ENCODE peak calls at places on chromosome 14, in four cellular contexts. B, Q, E and Z are unnamed samples.

GRCh38 chr14:99792551-99793212 is 531 bp upstream of the EML1 start:
- DNase-seq in E (no peak), B (peak; percentile 15), Q (peak; percentile 16), Z (no peak)

GRCh38 chr14:103530390-103530789 is 1.4 kb downstream of the TRMT61A start:
- DNase-seq in E (no peak), Q (no peak), B (no peak), Z (no peak)

GRCh38 chr14:104685216-104685997 is 4.0 kb upstream of the INF2 start:
- DNase-seq in Q (peak; percentile 65), E (no peak), B (no peak), Z (no peak)

GRCh38 chr14:61653507-61653906 is 41.8 kb upstream of the HIF1A start:
- DNase-seq in Q (peak; percentile 21), B (no peak), E (no peak), Z (peak; percentile 53)

GRCh38 chr14:35480119-35480769 is 53.7 kb upstream of the INSM2 start:
- DNase-seq in E (no peak), B (peak; percentile 29), Q (no peak), Z (no peak)

GRCh38 chr14:61355892-61356325 is 34.5 kb downstream of the PRKCH start:
- DNase-seq in B (no peak), Q (peak; percentile 57), E (no peak), Z (no peak)

GRCh38 chr14:78933948-78934524 is 763.9 kb downstream of the NRXN3 start:
- DNase-seq in B (no peak), E (no peak), Q (peak; percentile 42), Z (peak; percentile 18)

GRCh38 chr14:96126783-96127271 is 77.8 kb upstream of the BDKRB2 start:
- DNase-seq in Q (no peak), B (no peak), E (no peak), Z (no peak)

GRCh38 chr14:68405959-68406358 is 386.9 kb downstream of the ZFP36L1 start:
- DNase-seq in B (no peak), E (no peak), Q (no peak), Z (no peak)

GRCh38 chr14:99626041-99626648 is 18.8 kb upstream of the HHIPL1 start:
- DNase-seq in E (no peak), Q (no peak), B (no peak), Z (no peak)

GRCh38 chr14:72128629-72129028 is 196.4 kb downstream of the RGS6 start:
- DNase-seq in B (no peak), E (no peak), Q (no peak), Z (no peak)

GRCh38 chr14:75979071-75979571 is 2.7 kb downstream of the TGFB3 start:
- DNase-seq in E (no peak), B (peak; percentile 34), Q (peak; percentile 17), Z (no peak)

GRCh38 chr14:51597511-51597920 is 54.2 kb upstream of the FRMD6 start:
- DNase-seq in E (peak; percentile 88), Q (no peak), B (no peak), Z (no peak)

GRCh38 chr14:55212611-55213010 is 21.2 kb upstream of the DLGAP5 start:
- DNase-seq in Q (no peak), B (no peak), E (no peak), Z (no peak)

GRCh38 chr14:44494125-44494524 is 13.0 kb downstream of the FSCB start:
- DNase-seq in E (no peak), Q (no peak), B (no peak), Z (no peak)

GRCh38 chr14:27890259-27890658 is 876.3 kb upstream of the FOXG1 start:
- DNase-seq in Q (no peak), B (no peak), E (no peak), Z (no peak)

GRCh38 chr14:72253503-72253902 is 321.3 kb downstream of the RGS6 start:
- DNase-seq in Q (no peak), E (no peak), B (no peak), Z (no peak)

GRCh38 chr14:90546767-90547166 is 149.9 kb downstream of the CALM1 start:
- DNase-seq in E (no peak), Q (no peak), B (no peak), Z (no peak)

GRCh38 chr14:26448181-26448855 is 149.5 kb downstream of the NOVA1 start:
- DNase-seq in Q (no peak), B (no peak), E (no peak), Z (no peak)

GRCh38 chr14:102993523-102993922 is 63.8 kb downstream of the CDC42BPB start:
- DNase-seq in B (no peak), Q (peak; percentile 85), E (peak; percentile 24), Z (no peak)

GRCh38 chr14:82999802-83000201 is 1466.1 kb upstream of the SEL1L start:
- DNase-seq in E (no peak), B (no peak), Q (no peak), Z (peak; percentile 10)

GRCh38 chr14:81454572-81455218 is 54.6 kb upstream of the STON2 start:
- DNase-seq in E (no peak), B (no peak), Q (no peak), Z (no peak)

GRCh38 chr14:32364941-32365340 is 35.8 kb downstream of the AKAP6 start:
- DNase-seq in Q (no peak), B (no peak), E (no peak), Z (no peak)

GRCh38 chr14:58944226-58944769 is 244.2 kb upstream of the DAAM1 start:
- DNase-seq in Q (peak; percentile 3), E (no peak), B (no peak), Z (no peak)

DNA sequence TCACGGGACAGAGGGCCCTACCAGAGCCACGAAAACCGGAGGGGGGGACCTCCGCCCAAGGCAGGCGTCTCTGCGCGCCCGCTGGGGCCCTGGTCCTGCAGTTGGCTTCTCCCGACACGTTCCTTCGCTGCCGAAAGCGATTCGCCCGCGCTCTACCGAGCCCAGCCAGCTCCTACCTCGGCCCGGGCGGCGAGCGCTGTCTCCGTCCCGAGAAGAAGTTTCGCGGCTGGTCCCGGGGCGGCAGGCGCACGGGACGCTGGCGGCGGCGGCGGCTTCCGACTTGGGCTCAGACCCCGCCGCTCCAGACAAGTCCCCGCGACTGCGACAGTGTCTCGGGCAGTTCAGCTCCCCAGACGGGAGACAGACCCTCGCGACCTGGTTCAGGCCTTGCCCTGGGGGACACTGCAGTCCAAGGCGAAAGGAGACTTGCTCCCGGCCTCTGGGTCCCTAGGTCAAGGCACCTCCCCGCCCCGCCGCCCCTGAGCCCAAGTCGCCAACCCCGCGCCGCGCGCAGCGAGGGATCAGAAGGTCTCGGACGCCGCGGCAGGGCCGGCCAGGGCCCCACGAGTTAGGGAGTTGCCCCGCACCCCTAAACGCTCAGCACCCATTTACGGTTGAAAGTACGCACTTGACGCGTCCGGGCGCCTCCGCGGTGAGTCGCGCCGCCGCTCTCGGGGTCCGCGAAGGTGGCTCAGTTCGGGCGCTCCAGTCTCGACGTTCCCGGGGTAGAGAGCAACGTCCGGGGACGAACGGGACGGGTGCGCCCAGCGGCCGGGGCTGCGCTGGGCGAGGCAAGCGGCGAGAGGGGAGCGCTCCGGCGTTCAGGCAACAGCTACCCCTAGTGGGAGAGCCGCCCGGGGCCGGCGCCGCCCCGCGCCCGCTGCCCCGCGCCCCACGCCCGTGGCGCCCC is 1.4 kb upstream of the DIO3 start:
- DNase-seq in Q (no peak), B (no peak), E (no peak), Z (no peak)
- TF ChIP-seq CTCF in Q (no peak), B (no peak), E (no peak), Z (no peak)

GRCh38 chr14:29853272-29853671 is 74.4 kb downstream of the PRKD1 start:
- DNase-seq in Q (no peak), B (no peak), E (no peak), Z (no peak)
- H3K4me3 ChIP-seq in Q (no peak overlapping the region), B (no peak overlapping the region), E (no peak overlapping the region), Z (no peak overlapping the region)

DNA sequence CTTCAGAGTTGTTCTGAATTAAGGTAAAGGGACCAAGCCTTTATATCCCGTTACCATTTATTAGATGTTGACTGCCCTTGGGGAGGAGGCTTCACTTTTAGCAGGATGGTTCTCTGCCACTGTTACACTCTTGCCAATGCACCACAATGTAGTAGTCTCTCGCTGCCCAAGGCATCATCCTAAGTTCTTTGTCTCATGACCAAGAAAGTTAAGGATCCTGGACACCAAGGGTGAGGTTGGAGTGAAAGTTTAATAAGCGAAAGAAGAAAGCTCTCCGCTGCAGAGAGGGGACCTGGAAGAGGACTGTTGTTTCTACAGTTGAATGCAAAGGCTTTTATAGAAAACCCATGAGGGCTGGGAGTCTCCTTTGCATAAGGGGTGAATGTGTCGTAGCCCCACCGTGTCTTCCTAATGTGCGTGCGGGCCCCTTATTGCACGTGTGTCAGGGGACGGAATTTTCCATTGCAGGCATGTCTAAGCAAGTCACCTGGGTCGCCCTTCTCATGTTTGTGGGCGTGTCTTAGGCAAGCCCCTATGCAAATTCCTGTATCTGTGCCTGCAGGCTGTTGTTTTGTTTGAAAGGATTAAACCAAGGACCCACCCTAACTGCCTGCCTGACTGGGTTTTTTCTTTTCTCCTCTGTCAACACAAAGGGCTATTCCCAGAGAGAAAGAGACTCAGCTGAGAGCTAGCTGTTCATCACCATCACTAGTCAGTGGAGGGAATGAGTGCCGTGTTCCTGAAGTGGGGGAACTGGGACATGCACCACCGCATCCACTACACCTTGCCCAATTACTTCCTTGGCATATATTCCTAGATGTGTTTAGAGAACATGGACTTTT is 17.6 kb upstream of the RNASE1 start:
- DNase-seq in B (no peak), Q (no peak), E (no peak), Z (no peak)
- TF ChIP-seq CTCF in B (no peak), Q (no peak), E (no peak), Z (no peak)

DNA sequence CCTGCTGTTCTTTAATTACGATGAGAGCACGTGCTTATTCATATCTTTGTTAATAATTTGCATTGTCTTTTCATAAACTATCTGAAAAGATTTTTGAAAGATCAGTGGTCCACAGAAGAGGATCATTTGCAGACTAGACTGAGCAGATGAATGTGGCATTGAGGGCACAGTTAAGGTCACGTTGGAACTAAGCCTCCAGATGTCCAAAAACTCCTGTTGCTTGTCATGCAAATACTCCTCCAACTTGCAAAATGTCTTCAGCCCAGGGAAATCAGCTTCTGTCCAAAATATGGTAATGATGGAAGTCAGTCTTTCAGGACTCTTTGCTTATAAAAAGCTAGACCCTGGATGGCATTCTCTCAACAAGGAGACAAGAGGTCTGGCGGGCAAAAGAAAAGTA is 201.6 kb upstream of the TMEM260 start:
- DNase-seq in Q (no peak), B (no peak), E (no peak), Z (no peak)
- H3K4me3 ChIP-seq in Q (no peak overlapping the region), B (no peak overlapping the region), E (no peak overlapping the region), Z (no peak overlapping the region)